ENCODE peak calls at places on chromosomes 4 and X, in six cellular contexts. A is testis; I is transverse colon; H is cardiac muscle cell; O is HCT116; V is CD4-positive, alpha-beta T cell. F is an unnamed sample.

GRCh38 chrX:30892591-30892990 is 3.5 kb upstream of the TAB3 start:
- DNase-seq in A (no peak), I (no peak), H (no peak), O (peak; percentile 34), V (no peak), F (no peak)

GRCh38 chr4:32169841-32170240 is 1449.7 kb downstream of the PCDH7 start:
- DNase-seq in A (no peak), I (no peak), H (no peak), O (no peak), V (no peak), F (no peak)

GRCh38 chr4:158176776-158177175 is 4.0 kb upstream of the GASK1B start:
- DNase-seq in A (no peak), I (no peak), H (no peak), O (no peak), V (no peak), F (no peak)

GRCh38 chr4:139692300-139693012 is 26.8 kb downstream of the MGST2 start:
- DNase-seq in A (no peak), I (no peak), H (no peak), O (no peak), V (no peak), F (no peak)

GRCh38 chr4:74410272-74410671 is 34.7 kb upstream of the AREG start:
- DNase-seq in A (no peak), I (no peak), H (no peak), O (no peak), V (no peak), F (no peak)

GRCh38 chrX:136714626-136715599 is 65.8 kb downstream of the ARHGEF6 start:
- DNase-seq in A (no peak), I (no peak), H (no peak), O (no peak), V (no peak), F (no peak)

GRCh38 chrX:19747672-19748610 is 139.5 kb downstream of the SH3KBP1 start:
- DNase-seq in A (no peak), I (peak; percentile 48), H (no peak), O (no peak), V (peak; percentile 66), F (no peak)

GRCh38 chrX:124010157-124010556 is 48.7 kb downstream of the STAG2 start:
- DNase-seq in A (no peak), I (no peak), H (no peak), O (no peak), V (no peak), F (no peak)

GRCh38 chrX:103656623-103657022 is 27.8 kb downstream of the TCEAL1 start:
- DNase-seq in A (no peak), I (no peak), H (no peak), O (peak; percentile 60), V (no peak), F (no peak)

GRCh38 chr4:39464886-39465501 is 6.1 kb downstream of the LIAS start:
- DNase-seq in A (no peak), I (no peak), H (peak; percentile 92), O (peak; percentile 38), V (no peak), F (peak; percentile 71)

GRCh38 chrX:68842351-68842750 is 13.5 kb downstream of the EFNB1 start:
- DNase-seq in A (no peak), I (peak; percentile 69), H (no peak), O (no peak), V (no peak), F (no peak)

GRCh38 chrX:133414399-133415275 is 652 bp downstream of the GPC4 start:
- DNase-seq in A (no peak), I (peak; percentile 12), H (peak; percentile 9), O (no peak), V (no peak), F (no peak)

GRCh38 chr4:182204042-182204441 is 39.2 kb upstream of the TENM3 start:
- DNase-seq in A (no peak), I (no peak), H (peak; percentile 55), O (no peak), V (no peak), F (no peak)

GRCh38 chr4:182206266-182206665 is 36.9 kb upstream of the TENM3 start:
- DNase-seq in A (no peak), I (no peak), H (no peak), O (no peak), V (no peak), F (no peak)

GRCh38 chr4:182205293-182205692 is 37.9 kb upstream of the TENM3 start:
- DNase-seq in A (no peak), I (no peak), H (no peak), O (no peak), V (no peak), F (no peak)

GRCh38 chr4:182201871-182202270 is 41.3 kb upstream of the TENM3 start:
- DNase-seq in A (no peak), I (no peak), H (no peak), O (no peak), V (no peak), F (no peak)

GRCh38 chr4:182202650-182203049 is 40.6 kb upstream of the TENM3 start:
- DNase-seq in A (no peak), I (no peak), H (no peak), O (no peak), V (no peak), F (no peak)
- H3K9me3 ChIP-seq in A (no peaks in the 10 kb centered on the region), I (no peaks in the 10 kb centered on the region), H (no peaks in the 10 kb centered on the region), O (no peaks in the 10 kb centered on the region), V (no peaks in the 10 kb centered on the region), F (no peaks in the 10 kb centered on the region)

GRCh38 chr4:108651068-108651794 is 832 bp downstream of the OSTC start:
- DNase-seq in A (no peak), I (no peak), H (peak; percentile 63), O (no peak), V (no peak), F (peak; percentile 23)
- H3K27ac ChIP-seq in A (peak overlapping the region; percentile 75), I (peak overlapping the region; percentile 87), H (peak overlapping the region; percentile 96), O (peak overlapping the region; percentile 49), V (no peak overlapping the region), F (peak overlapping the region; percentile 87)

DNA sequence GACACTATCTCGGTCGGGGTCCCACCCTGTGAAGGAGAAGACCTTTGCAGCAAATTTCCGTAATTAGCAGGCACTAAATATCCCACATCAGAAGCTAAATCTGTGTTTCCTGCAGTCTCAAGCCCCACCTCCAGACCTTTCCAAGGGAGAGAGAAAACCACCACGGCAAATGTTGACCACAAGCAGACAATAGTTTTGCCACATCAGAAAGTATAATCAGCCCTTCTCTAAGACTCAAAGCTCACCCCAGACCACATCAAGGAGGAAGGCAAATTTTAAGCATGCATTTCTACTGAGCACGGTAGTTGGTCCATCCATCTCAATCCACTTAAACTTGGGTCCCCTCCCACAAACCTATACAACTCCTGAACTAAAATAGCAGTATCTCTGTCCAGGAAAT is 398.5 kb downstream of the GPM6A start:
- DNase-seq in A (no peak), I (no peak), H (no peak), O (no peak), V (no peak), F (no peak)
- H3K9me3 ChIP-seq in A (no peaks in the 10 kb centered on the region), I (peaks cover 7% of the 10 kb centered on the region), H (no peaks in the 10 kb centered on the region), O (no peaks in the 10 kb centered on the region), V (no peaks in the 10 kb centered on the region), F (peaks cover 10% of the 10 kb centered on the region)

GRCh38 chrX:14832151-14832550 is 40.7 kb downstream of the FANCB start:
- DNase-seq in A (no peak), I (no peak), H (peak; percentile 17), O (no peak), V (no peak), F (peak; percentile 6)

GRCh38 chrX:14829643-14830042 is 43.2 kb downstream of the FANCB start:
- DNase-seq in A (no peak), I (no peak), H (no peak), O (no peak), V (no peak), F (no peak)

GRCh38 chrX:14837155-14837554 is 35.7 kb downstream of the FANCB start:
- DNase-seq in A (no peak), I (no peak), H (no peak), O (no peak), V (no peak), F (no peak)

GRCh38 chrX:14832591-14832990 is 40.3 kb downstream of the FANCB start:
- DNase-seq in A (no peak), I (no peak), H (no peak), O (no peak), V (no peak), F (no peak)
- H3K27ac ChIP-seq in A (no peak overlapping the region), I (no peak overlapping the region), H (no peak overlapping the region), O (no peak overlapping the region), V (no peak overlapping the region), F (no peak overlapping the region)

GRCh38 chr4:48005781-48006180 is 10.7 kb downstream of the CNGA1 start:
- DNase-seq in A (no peak), I (no peak), H (no peak), O (no peak), V (no peak), F (no peak)

GRCh38 chr4:48002267-48002666 is 14.2 kb downstream of the CNGA1 start:
- DNase-seq in A (no peak), I (no peak), H (no peak), O (no peak), V (no peak), F (no peak)

GRCh38 chr4:48012819-48013218 is 3.7 kb downstream of the CNGA1 start:
- DNase-seq in A (no peak), I (no peak), H (peak; percentile 33), O (no peak), V (no peak), F (no peak)

GRCh38 chr4:48011722-48012121 is 4.8 kb downstream of the CNGA1 start:
- DNase-seq in A (no peak), I (no peak), H (no peak), O (no peak), V (no peak), F (no peak)

GRCh38 chr4:48008021-48008596 is 8.4 kb downstream of the CNGA1 start:
- DNase-seq in A (no peak), I (no peak), H (no peak), O (peak; percentile 34), V (no peak), F (no peak)
- H3K9me3 ChIP-seq in A (no peaks in the 10 kb centered on the region), I (peaks cover 27% of the 10 kb centered on the region), H (peaks cover 4% of the 10 kb centered on the region), O (no peaks in the 10 kb centered on the region), V (peaks cover 8% of the 10 kb centered on the region), F (no peaks in the 10 kb centered on the region)

DNA sequence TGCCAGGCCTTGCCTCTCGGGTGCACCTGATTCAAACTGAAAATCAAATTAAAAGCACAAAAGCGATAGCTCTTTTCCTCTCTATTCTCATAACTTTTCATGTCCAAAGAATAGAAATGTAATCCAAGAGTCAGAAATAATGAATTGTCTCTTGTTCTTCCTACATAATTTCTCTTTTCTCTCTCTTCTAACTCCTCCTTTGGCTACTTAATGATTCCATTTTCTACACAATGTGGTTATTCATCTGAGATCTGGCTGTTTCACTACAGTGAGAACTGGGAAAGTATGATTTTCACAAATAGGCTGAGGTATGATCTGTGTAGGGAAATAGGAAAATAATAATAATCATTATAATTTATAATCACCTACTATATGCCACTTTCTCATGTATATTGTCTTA is 703.5 kb downstream of the PDHA2 start:
- DNase-seq in A (no peak), I (no peak), H (no peak), O (no peak), V (no peak), F (no peak)
- H3K27ac ChIP-seq in A (no peak overlapping the region), I (no peak overlapping the region), H (no peak overlapping the region), O (no peak overlapping the region), V (no peak overlapping the region), F (no peak overlapping the region)

DNA sequence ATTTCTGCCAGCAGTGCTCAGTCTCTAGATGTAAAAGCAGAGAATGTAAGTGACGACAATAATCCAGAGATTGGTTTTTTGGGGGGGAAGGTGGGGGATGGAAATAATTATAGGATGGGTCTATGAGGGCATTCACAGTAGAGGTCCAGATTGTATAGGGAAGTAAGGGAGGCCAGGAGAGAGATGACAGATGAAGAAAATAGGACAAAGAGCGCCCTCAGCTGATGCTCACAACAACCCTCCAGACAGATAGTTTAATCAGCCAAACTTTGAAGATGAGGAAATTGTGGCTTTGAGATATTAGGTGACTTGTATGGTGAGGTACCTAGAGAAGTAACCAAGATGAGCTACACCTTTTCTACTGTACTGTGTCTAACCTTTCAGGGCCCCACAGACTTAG is 137.9 kb downstream of the MAGEB17 start:
- DNase-seq in A (no peak), I (no peak), H (no peak), O (no peak), V (no peak), F (no peak)
- H3K9me3 ChIP-seq in A (no peaks in the 10 kb centered on the region), I (no peaks in the 10 kb centered on the region), H (no peaks in the 10 kb centered on the region), O (no peaks in the 10 kb centered on the region), V (no peaks in the 10 kb centered on the region), F (no peaks in the 10 kb centered on the region)

F was measured in AG04450.